ENCODE peak calls at places on chromosome 16, in six cellular contexts. N is omental fat pad; S is ACHN; F is CD8-positive, alpha-beta T cell; P is stimulated activated naive CD4-positive, alpha-beta T cell; E is Calu3. D is an unnamed sample.

GRCh38 chr16:81716478-81717210 is 62.4 kb upstream of the PLCG2 start:
- DNase-seq in N (no peak), S (no peak), F (no peak), P (no peak), E (no peak), D (peak)

GRCh38 chr16:17241264-17241835 is 229.4 kb downstream of the XYLT1 start:
- DNase-seq in N (no peak), S (no peak), F (no peak), P (no peak), E (no peak), D (no peak)

GRCh38 chr16:23518435-23518891 is 8.2 kb upstream of the GGA2 start:
- DNase-seq in N (no peak), S (no peak), F (no peak), P (no peak), E (no peak), D (no peak)

GRCh38 chr16:719815-720506 is 985 bp upstream of the ANTKMT start:
- DNase-seq in N (no peak), S (peak), F (no peak), P (peak), E (peak), D (no peak)

GRCh38 chr16:85555549-85556455 is 57.3 kb upstream of the GSE1 start:
- DNase-seq in N (no peak), S (peak), F (no peak), P (peak), E (no peak), D (no peak)

GRCh38 chr16:59632266-59632855 is 898.2 kb upstream of the GOT2 start:
- DNase-seq in N (no peak), S (no peak), F (no peak), P (no peak), E (no peak), D (no peak)

GRCh38 chr16:56203052-56203451 is 11.8 kb downstream of the GNAO1 start:
- DNase-seq in N (no peak), S (peak), F (no peak), P (no peak), E (peak), D (peak)

GRCh38 chr16:19701091-19701490 is 16.9 kb downstream of the KNOP1 start:
- DNase-seq in N (no peak), S (no peak), F (no peak), P (no peak), E (no peak), D (no peak)

GRCh38 chr16:4723071-4723767 is 10.9 kb downstream of the ANKS3 start:
- DNase-seq in N (no peak), S (no peak), F (no peak), P (no peak), E (no peak), D (no peak)

GRCh38 chr16:84485255-84486010 is 19.0 kb downstream of the MEAK7 start:
- DNase-seq in N (no peak), S (no peak), F (no peak), P (no peak), E (no peak), D (no peak)

GRCh38 chr16:30659507-30660423 is 1.5 kb downstream of the FBRS start:
- DNase-seq in N (no peak), S (no peak), F (no peak), P (peak), E (peak), D (peak)

GRCh38 chr16:3134338-3135119 is at the start of gene ZNF213:
- DNase-seq in N (peak), S (peak), F (peak), P (peak), E (peak), D (peak)

GRCh38 chr16:48831081-48831722 is 221.2 kb upstream of the N4BP1 start:
- DNase-seq in N (no peak), S (peak), F (no peak), P (no peak), E (no peak), D (no peak)

GRCh38 chr16:89355036-89355435 is 135.3 kb downstream of the ANKRD11 start:
- DNase-seq in N (no peak), S (no peak), F (no peak), P (no peak), E (no peak), D (no peak)

GRCh38 chr16:55993088-55993487 is 117.9 kb upstream of the CES5A start:
- DNase-seq in N (no peak), S (no peak), F (no peak), P (no peak), E (no peak), D (no peak)

D was measured in T-cell.